ENCODE peak calls at places on chromosomes 1 and 21, in ten cellular contexts. W is GM12864, Y is brain microvascular endothelial cell, G is ovary, V is BJ, R is stomach, A is Peyer's patch, L is AG04450, H is IMR-90, J is cardiac fibroblast. Z is an unnamed sample.
A peak's percentile ranks its signal among the peaks of the same experiment; 100 is the strongest.

GRCh38 chr21:32733356-32733755 is 5.5 kb upstream of the SYNJ1 start:
- DNase-seq in J (no peak), Y (no peak), R (no peak), H (no peak), G (no peak), A (no peak), V (no peak), L (no peak), W (no peak), Z (no peak)

GRCh38 chr1:232793944-232794343 is 11.3 kb upstream of the MAP10 start:
- DNase-seq in W (no peak), J (peak; percentile 40), Y (peak; percentile 65), V (peak; percentile 39), R (no peak), L (peak; percentile 34), G (no peak), A (no peak), H (peak; percentile 74), Z (no peak)

GRCh38 chr1:6014130-6014999 is 22.1 kb upstream of the NPHP4 start:
- DNase-seq in G (no peak), Y (no peak), W (no peak), V (no peak), J (no peak), H (no peak), R (no peak), L (no peak), A (no peak), Z (no peak)

GRCh38 chr1:12166834-12167492 is at the start of gene TNFRSF1B:
- DNase-seq in A (peak; percentile 86), L (no peak), H (peak; percentile 29), J (no peak), Y (no peak), V (no peak), R (peak; percentile 81), W (no peak), G (peak; percentile 83), Z (no peak)

GRCh38 chr1:109499661-109500536 is 6.0 kb downstream of the CYB561D1 start:
- DNase-seq in L (no peak), A (peak; percentile 86), V (peak; percentile 49), H (peak; percentile 76), G (no peak), R (peak; percentile 66), W (no peak), J (peak; percentile 50), Y (peak; percentile 26), Z (no peak)

GRCh38 chr1:3668585-3669300 is 16.4 kb downstream of the TP73 start:
- DNase-seq in V (no peak), H (no peak), W (no peak), Y (no peak), A (peak; percentile 90), G (no peak), L (no peak), R (peak; percentile 94), J (peak; percentile 40), Z (peak; percentile 98)

GRCh38 chr1:206890125-206890637 is 7.1 kb upstream of the IL24 start:
- DNase-seq in G (no peak), A (no peak), L (no peak), V (no peak), J (peak; percentile 79), H (peak; percentile 42), W (no peak), Y (no peak), R (no peak), Z (no peak)

GRCh38 chr21:44681861-44682579 is at the start of gene KRTAP12-1:
- DNase-seq in G (no peak), A (no peak), H (no peak), W (no peak), R (no peak), J (no peak), V (no peak), Y (no peak), L (no peak), Z (no peak)

GRCh38 chr1:201726700-201727099 is 102.3 kb upstream of the IPO9 start:
- DNase-seq in Y (no peak), H (no peak), J (no peak), G (no peak), R (no peak), W (no peak), L (no peak), V (no peak), A (no peak), Z (no peak)

GRCh38 chr1:46522184-46522968 is 29.1 kb downstream of the KNCN start:
- DNase-seq in V (no peak), G (peak; percentile 72), R (peak; percentile 58), J (peak; percentile 89), Y (peak; percentile 73), A (no peak), L (no peak), H (peak; percentile 45), W (no peak), Z (peak; percentile 56)

GRCh38 chr1:170886460-170886859 is 48.9 kb upstream of the MROH9 start:
- DNase-seq in L (no peak), R (no peak), W (no peak), V (no peak), H (no peak), A (no peak), G (no peak), J (no peak), Y (no peak), Z (no peak)

GRCh38 chr21:41668686-41669532 is 97.9 kb downstream of the RIPK4 start:
- DNase-seq in H (no peak), R (no peak), L (no peak), Y (no peak), J (no peak), V (no peak), A (no peak), G (no peak), W (no peak), Z (no peak)

GRCh38 chr1:22780696-22781095 is 70.1 kb downstream of the EPHB2 start:
- DNase-seq in R (no peak), H (peak; percentile 16), L (no peak), Y (no peak), W (no peak), J (peak; percentile 33), V (no peak), G (no peak), A (no peak), Z (no peak)

GRCh38 chr1:228058981-228059535 is 23.4 kb upstream of the ARF1 start:
- DNase-seq in V (no peak), G (peak; percentile 29), L (no peak), J (no peak), A (no peak), R (no peak), H (no peak), Y (no peak), W (no peak), Z (no peak)

GRCh38 chr1:213761845-213762407 is 225.8 kb upstream of the PROX1 start:
- DNase-seq in A (no peak), J (no peak), V (no peak), R (no peak), H (no peak), G (no peak), W (no peak), Y (no peak), L (no peak), Z (no peak)

GRCh38 chr1:225942574-225942973 is 1.6 kb upstream of the LEFTY2 start:
- DNase-seq in J (no peak), Y (no peak), A (no peak), R (no peak), G (no peak), W (peak; percentile 70), L (no peak), H (no peak), V (no peak), Z (no peak)

GRCh38 chr21:43925096-43925481 is 60.1 kb downstream of the AGPAT3 start:
- DNase-seq in V (no peak), Y (no peak), L (no peak), G (no peak), A (peak; percentile 87), R (no peak), W (no peak), H (no peak), J (no peak), Z (no peak)

GRCh38 chr21:39048064-39048463 is 135.2 kb downstream of the PSMG1 start:
- DNase-seq in G (no peak), Y (peak; percentile 48), V (no peak), W (no peak), H (peak; percentile 4), L (no peak), A (no peak), J (peak; percentile 78), R (no peak), Z (no peak)

GRCh38 chr21:33825898-33826297 is 89.7 kb downstream of the ATP5PO start:
- DNase-seq in J (peak; percentile 18), G (no peak), L (peak; percentile 24), R (no peak), Y (no peak), H (peak; percentile 65), V (no peak), W (no peak), A (no peak), Z (no peak)

GRCh38 chr1:11893907-11894251 is 32.3 kb downstream of the KIAA2013 start:
- DNase-seq in V (no peak), L (no peak), H (peak; percentile 15), G (peak; percentile 65), R (peak; percentile 72), A (peak; percentile 80), W (peak; percentile 15), Y (no peak), J (peak; percentile 52), Z (peak; percentile 92)

GRCh38 chr1:111481387-111482221 is 7.8 kb downstream of the C1orf162 start:
- DNase-seq in A (peak; percentile 80), L (peak; percentile 29), W (no peak), R (peak; percentile 77), G (peak; percentile 86), Y (peak; percentile 49), H (peak; percentile 66), V (no peak), J (peak; percentile 83), Z (peak; percentile 22)

GRCh38 chr1:155598842-155599331 is 11.1 kb upstream of the MSTO1 start:
- DNase-seq in H (peak; percentile 43), L (no peak), Y (peak; percentile 53), J (peak; percentile 58), G (no peak), V (no peak), W (no peak), R (no peak), A (no peak), Z (no peak)
- TF ChIP-seq CTCF in H (no peak), L (no peak), Y (peak; percentile 34), J (no peak), G (no peak), V (peak; percentile 32), W (no peak), R (no peak), A (no peak), Z (no peak)

GRCh38 chr1:245025525-245025924 is 129.3 kb upstream of the KIF26B start:
- DNase-seq in L (no peak), A (no peak), J (no peak), G (no peak), R (no peak), W (no peak), Y (no peak), V (no peak), H (no peak), Z (no peak)
- H3K4me3 ChIP-seq in L (no peak overlapping the region), A (no peak overlapping the region), J (no peak overlapping the region), G (no peak overlapping the region), R (no peak overlapping the region), W (no peak overlapping the region), Y (no peak overlapping the region), V (no peak overlapping the region), H (no peak overlapping the region), Z (no peak overlapping the region)

GRCh38 chr1:14924455-14925325 is 228.9 kb upstream of the TMEM51 start:
- DNase-seq in J (no peak), W (no peak), A (peak; percentile 75), V (no peak), G (peak; percentile 81), H (peak; percentile 59), R (peak; percentile 57), Y (peak; percentile 42), L (no peak), Z (peak; percentile 86)
- TF ChIP-seq CTCF in J (no peak), W (no peak), A (peak; percentile 10), V (peak; percentile 16), G (no peak), H (peak; percentile 34), R (no peak), Y (no peak), L (no peak), Z (no peak)

GRCh38 chr21:46474365-46474764 is 15.7 kb downstream of the DIP2A start:
- DNase-seq in Y (no peak), W (no peak), A (no peak), L (no peak), V (no peak), J (no peak), G (no peak), H (no peak), R (no peak), Z (no peak)
- H3K4me3 ChIP-seq in Y (no peak overlapping the region), W (no peak overlapping the region), A (no peak overlapping the region), L (no peak overlapping the region), V (no peak overlapping the region), J (no peak overlapping the region), G (no peak overlapping the region), H (no peak overlapping the region), R (no peak overlapping the region), Z (no peak overlapping the region)

Z was measured in pancreas.